ENCODE peak calls at places on chromosomes 16 and 17, in four cellular contexts. R is SK-N-SH, M is HCT116, X is GM12878. Y is an unnamed sample.
A peak's percentile ranks its signal among the peaks of the same experiment; 100 is the strongest.

GRCh38 chr16:59748531-59748930 is 1014.4 kb upstream of the GOT2 start:
- DNase-seq in X (no peak), M (no peak), R (no peak), Y (no peak)

GRCh38 chr16:19757026-19757425 is 39.0 kb downstream of the IQCK start:
- DNase-seq in R (no peak), M (no peak), X (no peak), Y (no peak)

GRCh38 chr16:88301886-88302285 is 80.9 kb upstream of the ZNF469 start:
- DNase-seq in R (no peak), X (no peak), M (no peak), Y (no peak)

GRCh38 chr17:81365148-81365600 is 30.1 kb upstream of the BAHCC1 start:
- DNase-seq in X (no peak), R (no peak), M (peak; percentile 72), Y (peak; percentile 77)

GRCh38 chr17:35588196-35588920 is 1.2 kb downstream of the AP2B1 start:
- DNase-seq in X (no peak), M (peak; percentile 73), R (no peak), Y (peak; percentile 89)

GRCh38 chr17:50961282-50962220 is 95.4 kb upstream of the TOB1 start:
- DNase-seq in M (no peak), X (no peak), R (no peak), Y (no peak)

GRCh38 chr17:63066158-63066808 is 100.2 kb downstream of the TANC2 start:
- DNase-seq in M (no peak), R (no peak), X (no peak), Y (no peak)

GRCh38 chr17:13429201-13429600 is 172.5 kb downstream of the HS3ST3A1 start:
- DNase-seq in M (no peak), X (no peak), R (peak; percentile 63), Y (no peak)

GRCh38 chr17:62626719-62627218 is 701 bp upstream of the MRC2 start:
- DNase-seq in M (no peak), R (peak; percentile 88), X (no peak), Y (no peak)

GRCh38 chr16:87713469-87714229 is 52.1 kb downstream of the KLHDC4 start:
- DNase-seq in M (no peak), R (no peak), X (no peak), Y (no peak)

DNA sequence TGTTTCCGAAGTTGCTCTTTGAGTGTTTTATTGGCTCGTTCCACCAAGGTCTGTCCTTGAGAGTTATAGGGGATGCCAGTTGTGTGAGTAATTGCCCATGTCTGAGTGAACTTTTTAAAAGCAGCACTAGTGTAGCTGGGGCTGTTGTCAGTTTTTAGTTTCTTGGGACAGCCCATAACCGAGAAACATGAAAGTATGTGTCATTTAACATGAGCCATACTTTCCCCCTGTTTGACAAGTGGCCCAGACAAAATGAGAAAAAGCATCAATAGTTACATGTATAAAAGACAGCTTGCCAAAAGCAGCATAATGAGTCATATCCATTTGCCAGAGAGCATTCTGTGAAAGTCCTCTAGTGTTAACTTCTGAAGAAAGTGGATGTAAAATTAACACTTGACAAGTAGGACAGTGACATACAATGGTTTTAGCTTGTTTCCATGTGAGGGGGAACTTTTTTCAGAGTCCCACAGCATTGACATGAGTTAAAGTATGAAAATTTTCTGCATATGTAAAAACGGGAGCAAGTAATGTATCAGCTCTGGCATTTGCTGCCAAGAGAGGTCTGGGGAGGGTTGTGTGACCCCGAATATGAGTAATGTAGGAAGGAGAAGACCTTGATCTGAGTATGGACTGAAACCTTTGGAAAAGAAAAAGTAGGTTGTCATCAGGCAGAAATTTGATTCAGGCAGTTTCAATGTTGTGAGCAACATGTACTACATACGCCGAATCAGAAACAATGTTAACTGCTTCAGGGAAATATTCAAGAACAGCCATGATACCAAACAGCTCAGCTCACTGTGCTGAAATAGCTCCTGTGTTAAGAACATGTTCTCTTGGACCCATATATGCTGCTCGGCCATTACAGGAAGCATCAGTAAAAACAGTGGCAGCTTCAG is 56.8 kb upstream of the ARL4D start:
- DNase-seq in M (no peak), X (no peak), R (no peak), Y (no peak)
- TF ChIP-seq JUND in M (no peak), X (no peak), R (peak; percentile 21), Y (no peak)

DNA sequence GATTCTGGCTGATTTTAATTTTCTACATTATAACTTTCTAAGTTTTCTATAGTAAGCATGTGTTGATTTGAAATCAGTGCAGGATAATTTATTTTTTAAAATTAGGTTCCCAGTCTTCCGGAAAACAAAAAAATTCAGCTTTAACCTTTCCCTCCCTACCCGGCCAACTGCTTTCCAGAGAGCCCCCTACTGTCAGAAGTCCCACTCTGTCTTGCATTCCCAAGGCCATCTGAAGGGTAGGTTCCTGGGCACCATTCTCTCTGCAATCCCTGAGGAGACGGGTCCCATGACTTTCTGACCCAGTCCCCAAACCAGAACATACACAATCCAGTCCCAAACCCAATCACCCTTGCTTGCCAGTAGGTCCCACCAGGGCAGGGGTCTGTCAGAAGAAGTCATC is 200.3 kb downstream of the CYLD start:
- DNase-seq in X (no peak), R (no peak), M (no peak), Y (no peak)
- TF ChIP-seq JUND in X (no peak), R (no peak), M (no peak), Y (no peak)

GRCh38 chr17:47957591-47958490 is at the start of gene PRR15L:
- DNase-seq in X (no peak), M (no peak), R (no peak), Y (peak; percentile 74)
- TF ChIP-seq JUND in X (no peak), M (no peak), R (no peak), Y (no peak)

DNA sequence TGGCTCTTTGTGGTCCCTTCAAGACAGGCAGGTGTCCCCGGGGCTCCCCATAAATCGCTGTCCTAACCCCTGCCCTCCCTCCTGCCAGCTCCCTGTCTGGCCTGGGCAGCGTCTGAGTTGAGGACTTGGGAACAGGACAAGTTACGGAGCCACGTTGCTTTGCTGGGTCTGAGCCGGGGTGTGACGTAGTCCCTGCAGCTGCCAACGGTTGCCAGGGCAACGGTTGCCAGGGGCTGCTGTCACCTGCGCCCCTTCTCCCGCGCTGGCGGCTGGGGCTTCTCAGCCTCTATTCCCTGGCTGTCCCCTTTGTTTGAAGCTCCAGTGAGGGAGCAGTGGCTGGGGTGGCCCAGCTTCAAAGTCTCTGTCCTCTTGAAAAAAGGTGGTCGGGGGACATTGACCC is 10.7 kb downstream of the ADGRG1 start:
- DNase-seq in R (peak; percentile 93), M (no peak), X (no peak), Y (no peak)
- TF ChIP-seq JUND in R (no peak), M (no peak), X (no peak), Y (no peak)

DNA sequence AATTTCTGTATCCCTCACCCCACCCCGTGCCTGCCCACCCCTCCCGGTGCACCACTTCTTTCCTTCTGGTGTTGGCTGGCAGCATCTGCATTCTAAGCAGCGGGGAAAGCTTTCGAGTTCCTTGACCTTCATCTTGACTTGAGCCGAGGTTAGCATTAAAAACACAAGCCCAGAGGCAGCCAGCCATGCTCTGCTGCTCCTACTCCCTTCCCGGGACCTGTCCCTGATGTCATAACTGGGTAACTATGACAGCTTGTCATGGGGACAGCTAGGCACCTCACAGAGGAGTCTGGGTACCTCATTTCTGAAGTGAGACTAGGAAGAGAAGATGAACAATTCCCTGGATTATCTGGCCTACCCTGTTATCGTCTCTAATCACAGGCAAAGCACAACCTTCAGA is at the start of gene CFAP97D1:
- DNase-seq in X (no peak), R (no peak), M (no peak), Y (no peak)
- TF ChIP-seq JUND in X (no peak), R (no peak), M (no peak), Y (no peak)

DNA sequence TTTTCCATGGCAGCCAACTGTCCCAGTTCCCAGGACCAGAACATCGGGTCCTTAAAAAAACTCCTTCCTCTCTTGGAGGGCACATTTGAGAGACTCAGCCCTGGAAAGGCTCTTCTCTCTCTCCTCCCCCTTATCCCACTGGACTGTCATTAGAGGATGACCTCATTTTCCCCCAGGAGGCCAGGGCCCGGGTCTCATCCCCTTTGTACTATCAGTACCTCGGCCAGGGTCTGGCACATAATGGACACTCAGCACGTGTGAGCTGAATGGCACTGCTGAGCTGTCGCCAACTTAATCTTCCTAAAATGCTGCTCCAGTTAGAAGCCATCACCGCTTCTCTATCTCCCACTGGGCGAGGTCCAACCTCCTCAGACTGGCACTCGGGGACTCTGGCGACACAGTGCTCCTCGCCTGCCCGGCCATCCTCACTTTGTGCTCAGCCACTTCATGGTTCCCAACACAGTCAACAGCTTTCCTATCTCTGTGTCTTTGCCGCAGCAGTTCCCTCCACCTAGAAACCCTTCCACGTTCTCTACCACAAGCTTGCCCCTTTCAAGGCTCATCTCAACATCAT is 3.6 kb upstream of the RHBDL3 start:
- DNase-seq in X (no peak), M (no peak), R (no peak), Y (no peak)
- TF ChIP-seq JUND in X (no peak), M (no peak), R (no peak), Y (no peak)

GRCh38 chr17:40541060-40541872 is 24.0 kb downstream of the CCR7 start:
- DNase-seq in R (no peak), X (no peak), M (no peak), Y (peak; percentile 71)
- TF ChIP-seq JUND in R (no peak), X (no peak), M (no peak), Y (no peak)

DNA sequence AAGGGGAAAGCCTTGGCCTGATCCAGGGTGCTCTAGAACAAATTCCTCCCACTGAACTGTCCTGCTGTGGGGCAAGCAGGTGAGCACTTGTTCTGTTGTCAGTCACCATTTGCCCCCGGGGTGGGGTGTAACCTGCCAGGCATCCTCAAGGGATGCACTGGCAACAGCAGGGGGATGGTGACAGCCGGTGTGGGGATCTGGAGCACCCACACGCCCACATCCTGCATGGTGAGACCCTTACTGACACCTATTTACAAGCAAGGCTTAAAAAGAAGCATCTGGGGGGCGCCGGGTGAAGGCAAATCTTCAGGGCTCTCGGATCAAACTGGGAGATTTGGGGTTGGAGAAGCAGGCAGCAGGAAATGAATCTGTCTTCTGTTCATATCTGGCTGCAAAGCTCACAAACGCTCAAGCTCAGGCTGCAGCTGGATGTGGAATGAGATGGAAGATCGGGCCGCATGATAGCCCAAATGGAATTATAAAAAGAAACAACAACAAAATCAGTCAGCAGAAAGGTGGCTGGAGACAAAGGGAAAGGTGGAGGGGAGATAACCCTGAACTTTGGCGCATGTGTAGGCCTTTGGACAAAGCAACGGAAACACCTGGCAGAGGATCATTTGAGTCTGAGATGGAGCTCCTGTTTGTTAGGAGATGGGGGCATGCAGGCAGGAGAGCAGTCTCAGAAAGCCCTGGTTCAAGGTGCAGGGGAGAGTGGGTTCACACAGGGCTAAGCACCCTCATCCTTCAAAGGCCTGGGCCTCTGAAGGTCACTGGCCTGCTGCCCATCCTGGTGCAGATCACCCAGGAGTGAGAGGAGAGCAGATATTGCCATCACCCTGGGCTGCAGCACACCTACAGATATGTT is 20.9 kb upstream of the NUP93 start:
- DNase-seq in M (no peak), X (no peak), R (peak; percentile 52), Y (no peak)
- TF ChIP-seq JUND in M (no peak), X (no peak), R (no peak), Y (no peak)

DNA sequence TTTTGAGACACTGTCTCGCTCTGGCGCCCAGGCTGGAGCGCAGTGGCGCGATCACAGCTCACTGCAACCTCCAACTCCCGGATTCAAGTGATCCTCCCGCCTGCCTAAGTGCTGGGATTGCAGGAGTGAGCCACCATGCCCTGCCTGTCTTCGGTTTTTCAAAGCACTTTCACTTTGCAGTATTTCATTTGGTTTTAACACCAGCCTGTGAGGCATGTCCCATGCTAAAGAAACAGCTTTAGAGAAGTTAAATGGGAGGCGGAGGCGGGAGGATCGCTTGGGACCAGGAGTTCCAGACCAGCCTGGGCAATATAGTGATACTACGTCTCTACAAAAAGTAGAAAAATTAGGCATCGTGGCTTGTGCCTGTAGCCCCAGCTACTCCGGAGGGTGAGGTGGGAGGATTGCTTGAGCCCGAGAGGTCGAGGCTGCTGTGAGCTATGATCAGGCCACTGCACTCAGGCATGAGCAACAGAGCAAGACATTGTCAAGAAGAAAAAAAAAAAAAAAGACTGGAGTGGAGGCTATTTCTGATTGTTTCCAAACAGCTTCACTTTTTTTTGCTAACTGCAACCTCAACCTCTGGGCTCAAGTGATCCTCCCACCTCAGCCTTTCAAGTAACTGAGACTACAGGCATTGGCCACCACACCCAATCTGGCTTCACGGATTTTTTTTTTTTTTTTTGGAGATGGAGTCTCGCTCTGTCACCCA is 1.3 kb downstream of the METTL23 start:
- DNase-seq in R (no peak), M (no peak), X (peak; percentile 31), Y (no peak)
- TF ChIP-seq JUND in R (no peak), M (no peak), X (no peak), Y (no peak)

Y was measured in T47D.